ENCODE peak calls at places on chromosomes 2 and 18, in five cellular contexts. O, C, F, Z and B are unnamed samples.

GRCh38 chr2:183243760-183244159 is 119.5 kb downstream of the NUP35 start:
- DNase-seq in O (no peak), C (no peak), F (no peak), Z (no peak), B (no peak)

GRCh38 chr2:130951018-130951417 is 114.3 kb downstream of the ARHGEF4 start:
- DNase-seq in O (no peak), C (no peak), F (no peak), Z (no peak), B (no peak)

GRCh38 chr18:519019-519879 is 18.7 kb upstream of the COLEC12 start:
- DNase-seq in O (peak; percentile 33), C (peak; percentile 80), F (no peak), Z (peak; percentile 71), B (peak; percentile 75)

GRCh38 chr18:32244863-32245262 is 55.0 kb downstream of the MEP1B start:
- DNase-seq in O (no peak), C (no peak), F (no peak), Z (no peak), B (no peak)

GRCh38 chr2:217864960-217865359 is 137.8 kb downstream of the TNS1 start:
- DNase-seq in O (no peak), C (no peak), F (no peak), Z (no peak), B (peak; percentile 57)

GRCh38 chr2:19225931-19226330 is 132.5 kb downstream of the OSR1 start:
- DNase-seq in O (no peak), C (no peak), F (no peak), Z (no peak), B (no peak)

GRCh38 chr2:202019689-202020450 is 13.8 kb upstream of the FZD7 start:
- DNase-seq in O (no peak), C (peak; percentile 44), F (no peak), Z (peak; percentile 35), B (no peak)

GRCh38 chr2:152432206-152432653 is 97.3 kb downstream of the FMNL2 start:
- DNase-seq in O (no peak), C (peak; percentile 41), F (no peak), Z (no peak), B (peak; percentile 69)

GRCh38 chr18:59323931-59324622 is 5.6 kb upstream of the CPLX4 start:
- DNase-seq in O (no peak), C (peak; percentile 27), F (no peak), Z (no peak), B (peak; percentile 47)

GRCh38 chr2:26561918-26562810 is 79.0 kb downstream of the CIB4 start:
- DNase-seq in O (no peak), C (no peak), F (peak; percentile 45), Z (peak; percentile 67), B (peak; percentile 89)

GRCh38 chr2:37890893-37891495 is 34.1 kb upstream of the RMDN2 start:
- DNase-seq in O (peak; percentile 44), C (peak; percentile 62), F (peak; percentile 48), Z (peak; percentile 67), B (peak; percentile 81)

GRCh38 chr2:200353125-200353524 is 46.6 kb downstream of the SPATS2L start:
- DNase-seq in O (no peak), C (no peak), F (no peak), Z (no peak), B (no peak)

GRCh38 chr2:134217924-134218323 is 35.9 kb upstream of the MGAT5 start:
- DNase-seq in O (no peak), C (peak; percentile 34), F (no peak), Z (no peak), B (no peak)

GRCh38 chr18:59954241-59954640 is 54.4 kb downstream of the PMAIP1 start:
- DNase-seq in O (no peak), C (no peak), F (no peak), Z (no peak), B (no peak)

GRCh38 chr2:167249197-167249596 is 360.9 kb downstream of the XIRP2 start:
- DNase-seq in O (no peak), C (no peak), F (no peak), Z (no peak), B (no peak)

GRCh38 chr2:181183878-181184553 is 203.6 kb downstream of the UBE2E3 start:
- DNase-seq in O (no peak), C (no peak), F (no peak), Z (no peak), B (no peak)

GRCh38 chr2:58182527-58182926 is 58.6 kb downstream of the FANCL start:
- DNase-seq in O (no peak), C (peak; percentile 47), F (no peak), Z (no peak), B (no peak)

GRCh38 chr2:75465317-75465998 is 95.3 kb downstream of the EVA1A start:
- DNase-seq in O (no peak), C (peak; percentile 55), F (no peak), Z (no peak), B (no peak)

GRCh38 chr2:222842517-222843174 is 18.2 kb upstream of the ACSL3 start:
- DNase-seq in O (no peak), C (peak; percentile 74), F (no peak), Z (no peak), B (no peak)

GRCh38 chr2:21362101-21362500 is 238.3 kb downstream of the TDRD15 start:
- DNase-seq in O (no peak), C (no peak), F (no peak), Z (no peak), B (no peak)

GRCh38 chr2:170905864-170906263 is 23.2 kb upstream of the GORASP2 start:
- DNase-seq in O (no peak), C (no peak), F (no peak), Z (no peak), B (peak; percentile 74)

GRCh38 chr2:19799881-19800780 is 101.7 kb downstream of the TTC32 start:
- DNase-seq in O (no peak), C (no peak), F (no peak), Z (no peak), B (no peak)

GRCh38 chr2:43305006-43305405 is 78.6 kb upstream of the ZFP36L2 start:
- DNase-seq in O (no peak), C (peak; percentile 37), F (no peak), Z (no peak), B (peak; percentile 56)

GRCh38 chr2:147456729-147457128 is 388.1 kb upstream of the ACVR2A start:
- DNase-seq in O (no peak), C (no peak), F (no peak), Z (no peak), B (peak; percentile 46)

GRCh38 chr2:38168710-38169480 is 92.9 kb upstream of the CYP1B1 start:
- DNase-seq in O (no peak), C (peak; percentile 69), F (no peak), Z (no peak), B (no peak)

GRCh38 chr2:122238006-122238559 is 482.6 kb downstream of the TSN start:
- DNase-seq in O (no peak), C (no peak), F (no peak), Z (no peak), B (no peak)

GRCh38 chr18:11119550-11119949 is 29.8 kb downstream of the PIEZO2 start:
- DNase-seq in O (no peak), C (no peak), F (no peak), Z (no peak), B (no peak)

GRCh38 chr18:3294435-3295080 is 32.6 kb downstream of the MYL12B start:
- DNase-seq in O (no peak), C (peak; percentile 92), F (no peak), Z (no peak), B (no peak)

GRCh38 chr2:235793163-235793752 is 299.4 kb downstream of the AGAP1 start:
- DNase-seq in O (no peak), C (peak; percentile 24), F (no peak), Z (peak; percentile 36), B (no peak)

GRCh38 chr2:219228026-219228744 is 1.3 kb downstream of the ATG9A start:
- DNase-seq in O (no peak), C (no peak), F (no peak), Z (no peak), B (peak; percentile 92)

GRCh38 chr18:44098551-44099098 is 582.1 kb upstream of the SETBP1 start:
- DNase-seq in O (no peak), C (peak; percentile 17), F (no peak), Z (no peak), B (no peak)

GRCh38 chr2:99854236-99854852 is 288.0 kb downstream of the AFF3 start:
- DNase-seq in O (no peak), C (no peak), F (no peak), Z (no peak), B (no peak)

GRCh38 chr2:15708865-15709820 is 117.5 kb downstream of the DDX1 start:
- DNase-seq in O (no peak), C (no peak), F (no peak), Z (no peak), B (no peak)

GRCh38 chr18:31487251-31488015 is 10.5 kb upstream of the DSG2 start:
- DNase-seq in O (no peak), C (peak; percentile 88), F (peak; percentile 75), Z (no peak), B (peak; percentile 93)

GRCh38 chr2:85945576-85945975 is 56.8 kb upstream of the ST3GAL5 start:
- DNase-seq in O (no peak), C (no peak), F (no peak), Z (no peak), B (no peak)

GRCh38 chr2:20050104-20050711 is 1.2 kb downstream of the LAPTM4A start:
- DNase-seq in O (peak; percentile 21), C (peak; percentile 88), F (no peak), Z (no peak), B (peak; percentile 55)

GRCh38 chr2:144516981-144517824 is 2.7 kb downstream of the ZEB2 start:
- DNase-seq in O (no peak), C (peak; percentile 98), F (no peak), Z (peak; percentile 68), B (peak; percentile 95)

GRCh38 chr2:39816845-39817244 is 37.8 kb upstream of the THUMPD2 start:
- DNase-seq in O (no peak), C (no peak), F (no peak), Z (no peak), B (no peak)

GRCh38 chr2:224954980-224955379 is 87.3 kb downstream of the DOCK10 start:
- DNase-seq in O (no peak), C (no peak), F (no peak), Z (no peak), B (peak; percentile 30)
- H3K4me1 ChIP-seq in O (no peaks in the 10 kb centered on the region), C (no peaks in the 10 kb centered on the region), F (no peaks in the 10 kb centered on the region), Z (no peaks in the 10 kb centered on the region), B (peaks cover 24% of the 10 kb centered on the region)

GRCh38 chr2:240916571-240917008 is 10.5 kb downstream of the CROCC2 start:
- DNase-seq in O (no peak), C (peak; percentile 84), F (no peak), Z (peak; percentile 76), B (peak; percentile 100)
- H3K4me3 ChIP-seq in O (no peak overlapping the region), C (no peak overlapping the region), F (no peak overlapping the region), Z (no peak overlapping the region), B (peak overlapping the region; percentile 19)

GRCh38 chr2:237181844-237182243 is 96.2 kb downstream of the COPS8 start:
- DNase-seq in O (no peak), C (peak; percentile 100), F (peak; percentile 26), Z (no peak), B (peak; percentile 71)
- H3K27ac ChIP-seq in O (peak overlapping the region; percentile 59), C (peak overlapping the region; percentile 93), F (no peak overlapping the region), Z (peak overlapping the region; percentile 16), B (peak overlapping the region; percentile 55)

GRCh38 chr2:1655461-1655860 is 88.9 kb downstream of the PXDN start:
- DNase-seq in O (no peak), C (no peak), F (no peak), Z (no peak), B (no peak)
- H3K4me1 ChIP-seq in O (no peaks in the 10 kb centered on the region), C (peaks cover 34% of the 10 kb centered on the region), F (no peaks in the 10 kb centered on the region), Z (peaks cover 15% of the 10 kb centered on the region), B (peaks cover 45% of the 10 kb centered on the region)

GRCh38 chr2:17911491-17912260 is 33.2 kb downstream of the KCNS3 start:
- DNase-seq in O (no peak), C (no peak), F (no peak), Z (no peak), B (no peak)
- H3K4me3 ChIP-seq in O (no peak overlapping the region), C (no peak overlapping the region), F (no peak overlapping the region), Z (no peak overlapping the region), B (no peak overlapping the region)

GRCh38 chr2:12734914-12735654 is 18.3 kb downstream of the TRIB2 start:
- DNase-seq in O (no peak), C (no peak), F (no peak), Z (peak; percentile 61), B (no peak)
- H3K27ac ChIP-seq in O (no peak overlapping the region), C (no peak overlapping the region), F (no peak overlapping the region), Z (peak overlapping the region; percentile 72), B (no peak overlapping the region)